ENCODE peak calls at places on chromosomes 11 and 22, in six cellular contexts. I is suprapubic skin, X is spleen, C is prostate gland, N is testis, B is HCT116. M is an unnamed sample.

GRCh38 chr11:46657186-46657585 is 39.8 kb downstream of the ATG13 start:
- DNase-seq in I (no peak), X (no peak), C (no peak), N (no peak), B (no peak), M (no peak)

GRCh38 chr11:61832758-61833157 is 4.7 kb downstream of the FADS2 start:
- DNase-seq in I (no peak), X (peak; percentile 40), C (no peak), N (peak; percentile 51), B (no peak), M (no peak)

GRCh38 chr22:35582861-35583670 is 34.1 kb downstream of the MB start:
- DNase-seq in I (no peak), X (peak; percentile 84), C (peak; percentile 58), N (peak; percentile 73), B (peak; percentile 65), M (peak; percentile 61)

GRCh38 chr11:120663142-120663541 is 151.6 kb downstream of the GRIK4 start:
- DNase-seq in I (peak; percentile 26), X (no peak), C (no peak), N (no peak), B (no peak), M (no peak)

GRCh38 chr11:104967493-104968364 is 645 bp downstream of the CASP4 start:
- DNase-seq in I (no peak), X (no peak), C (no peak), N (no peak), B (no peak), M (no peak)

GRCh38 chr11:65538232-65538914 is 13.5 kb downstream of the SCYL1 start:
- DNase-seq in I (no peak), X (peak; percentile 87), C (no peak), N (peak; percentile 74), B (no peak), M (no peak)

GRCh38 chr22:37681556-37682049 is 4.5 kb upstream of the NOL12 start:
- DNase-seq in I (peak; percentile 89), X (peak; percentile 87), C (peak; percentile 54), N (peak; percentile 80), B (peak; percentile 62), M (peak; percentile 42)

GRCh38 chr11:72721689-72722049 is 30.5 kb downstream of the ARAP1 start:
- DNase-seq in I (peak; percentile 86), X (peak; percentile 88), C (peak; percentile 68), N (peak; percentile 50), B (no peak), M (no peak)

GRCh38 chr11:35216962-35217667 is 78.1 kb downstream of the CD44 start:
- DNase-seq in I (no peak), X (no peak), C (no peak), N (no peak), B (no peak), M (no peak)

GRCh38 chr11:47437746-47438418 is 11.1 kb downstream of the RAPSN start:
- DNase-seq in I (no peak), X (no peak), C (no peak), N (peak; percentile 55), B (no peak), M (no peak)

GRCh38 chr22:17880468-17880867 is 106.2 kb upstream of the BID start:
- DNase-seq in I (no peak), X (no peak), C (no peak), N (no peak), B (no peak), M (no peak)

GRCh38 chr11:8638300-8638699 is 44.2 kb downstream of the TRIM66 start:
- DNase-seq in I (no peak), X (no peak), C (no peak), N (no peak), B (no peak), M (peak; percentile 28)

GRCh38 chr11:63999349-64000025 is 13.2 kb downstream of the OTUB1 start:
- DNase-seq in I (peak; percentile 88), X (peak; percentile 87), C (peak; percentile 95), N (peak; percentile 44), B (no peak), M (no peak)

GRCh38 chr22:29726512-29727247 is 6.9 kb downstream of the CABP7 start:
- DNase-seq in I (no peak), X (no peak), C (no peak), N (no peak), B (no peak), M (no peak)

GRCh38 chr11:64119748-64120147 is 46.2 kb downstream of the MACROD1 start:
- DNase-seq in I (no peak), X (no peak), C (no peak), N (no peak), B (no peak), M (no peak)

GRCh38 chr11:129728571-129728970 is 87.1 kb upstream of the TMEM45B start:
- DNase-seq in I (peak; percentile 45), X (no peak), C (no peak), N (no peak), B (no peak), M (no peak)

GRCh38 chr22:38325575-38325974 is 8.3 kb upstream of the CSNK1E start:
- DNase-seq in I (no peak), X (no peak), C (no peak), N (no peak), B (no peak), M (no peak)

GRCh38 chr22:37659897-37660708 is 1.6 kb downstream of the PDXP start:
- DNase-seq in I (no peak), X (no peak), C (no peak), N (no peak), B (no peak), M (no peak)

GRCh38 chr11:20161230-20161918 is 1.1 kb upstream of the DBX1 start:
- DNase-seq in I (no peak), X (no peak), C (no peak), N (no peak), B (no peak), M (no peak)

DNA sequence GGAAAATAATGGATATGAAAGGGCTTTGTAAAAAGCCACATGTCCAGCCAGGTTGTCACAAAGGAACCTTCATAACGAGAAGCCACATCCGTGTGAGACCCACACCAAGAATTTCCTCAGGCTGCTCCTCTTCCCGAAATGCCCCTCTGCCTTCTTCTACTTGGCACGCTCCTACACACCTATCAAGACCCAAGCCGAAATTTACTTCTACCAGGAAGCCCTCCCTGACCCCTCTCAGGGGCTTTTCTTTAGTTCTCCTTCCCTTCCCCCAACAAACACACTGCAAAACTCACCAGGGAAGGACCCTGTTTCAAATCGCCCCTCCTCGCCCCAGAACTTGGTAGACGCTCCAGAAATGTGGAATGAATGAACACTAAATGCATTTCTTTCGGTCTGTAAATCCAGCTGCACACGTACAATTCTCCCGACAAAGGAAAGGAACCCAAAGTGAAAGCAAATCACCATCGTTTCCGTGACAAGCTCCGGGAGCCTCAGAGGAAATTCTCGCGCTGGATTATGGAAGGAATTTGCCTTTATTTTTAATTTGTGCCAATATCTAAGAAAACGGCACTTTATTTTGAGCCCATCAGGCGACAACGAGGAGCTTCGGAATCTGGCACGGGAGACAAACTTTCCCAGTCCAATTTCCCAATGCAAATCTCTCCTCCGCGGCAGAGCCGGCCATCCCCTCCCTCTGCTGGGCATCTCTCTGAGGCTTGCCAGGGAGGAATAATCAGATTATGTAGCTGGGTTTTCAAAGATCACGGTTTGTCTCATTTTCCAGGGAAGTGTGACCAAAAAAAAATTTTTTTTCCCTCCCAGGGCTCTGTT is 13.2 kb upstream of the SHISAL1 start:
- DNase-seq in I (no peak), X (no peak), C (no peak), N (no peak), B (no peak), M (no peak)
- TF ChIP-seq POLR2A in I (no peak), X (no peak), C (no peak), N (no peak), B (no peak), M (no peak)

GRCh38 chr11:67117667-67118058 is 1.4 kb upstream of the KDM2A start:
- DNase-seq in I (no peak), X (peak; percentile 90), C (no peak), N (peak; percentile 62), B (no peak), M (no peak)
- TF ChIP-seq POLR2A in I (no peak), X (no peak), C (no peak), N (no peak), B (no peak), M (no peak)

GRCh38 chr11:67052891-67053290 is 3.8 kb upstream of the RHOD start:
- DNase-seq in I (no peak), X (no peak), C (no peak), N (no peak), B (no peak), M (no peak)

GRCh38 chr11:67048515-67048914 is 8.1 kb upstream of the RHOD start:
- DNase-seq in I (peak; percentile 90), X (no peak), C (no peak), N (no peak), B (no peak), M (no peak)

GRCh38 chr11:67051945-67052488 is 4.6 kb upstream of the RHOD start:
- DNase-seq in I (no peak), X (no peak), C (no peak), N (no peak), B (no peak), M (no peak)

GRCh38 chr11:67051494-67051893 is 5.2 kb upstream of the RHOD start:
- DNase-seq in I (peak; percentile 64), X (no peak), C (no peak), N (no peak), B (no peak), M (no peak)

GRCh38 chr11:67050139-67050538 is 6.5 kb upstream of the RHOD start:
- DNase-seq in I (no peak), X (no peak), C (no peak), N (no peak), B (no peak), M (no peak)
- TF ChIP-seq POLR2A in I (no peak), X (no peak), C (no peak), N (no peak), B (no peak), M (no peak)

GRCh38 chr22:49965291-49966040 is 4.9 kb downstream of the PIM3 start:
- DNase-seq in I (peak; percentile 78), X (peak; percentile 82), C (no peak), N (no peak), B (no peak), M (no peak)

GRCh38 chr22:49964136-49964492 is 3.5 kb downstream of the PIM3 start:
- DNase-seq in I (no peak), X (peak; percentile 81), C (no peak), N (no peak), B (no peak), M (no peak)

GRCh38 chr22:49966041-49966715 is 5.6 kb downstream of the PIM3 start:
- DNase-seq in I (peak; percentile 79), X (peak; percentile 84), C (no peak), N (no peak), B (no peak), M (no peak)

GRCh38 chr22:49963647-49964026 is 3.1 kb downstream of the PIM3 start:
- DNase-seq in I (peak; percentile 71), X (no peak), C (peak; percentile 47), N (no peak), B (no peak), M (no peak)

DNA sequence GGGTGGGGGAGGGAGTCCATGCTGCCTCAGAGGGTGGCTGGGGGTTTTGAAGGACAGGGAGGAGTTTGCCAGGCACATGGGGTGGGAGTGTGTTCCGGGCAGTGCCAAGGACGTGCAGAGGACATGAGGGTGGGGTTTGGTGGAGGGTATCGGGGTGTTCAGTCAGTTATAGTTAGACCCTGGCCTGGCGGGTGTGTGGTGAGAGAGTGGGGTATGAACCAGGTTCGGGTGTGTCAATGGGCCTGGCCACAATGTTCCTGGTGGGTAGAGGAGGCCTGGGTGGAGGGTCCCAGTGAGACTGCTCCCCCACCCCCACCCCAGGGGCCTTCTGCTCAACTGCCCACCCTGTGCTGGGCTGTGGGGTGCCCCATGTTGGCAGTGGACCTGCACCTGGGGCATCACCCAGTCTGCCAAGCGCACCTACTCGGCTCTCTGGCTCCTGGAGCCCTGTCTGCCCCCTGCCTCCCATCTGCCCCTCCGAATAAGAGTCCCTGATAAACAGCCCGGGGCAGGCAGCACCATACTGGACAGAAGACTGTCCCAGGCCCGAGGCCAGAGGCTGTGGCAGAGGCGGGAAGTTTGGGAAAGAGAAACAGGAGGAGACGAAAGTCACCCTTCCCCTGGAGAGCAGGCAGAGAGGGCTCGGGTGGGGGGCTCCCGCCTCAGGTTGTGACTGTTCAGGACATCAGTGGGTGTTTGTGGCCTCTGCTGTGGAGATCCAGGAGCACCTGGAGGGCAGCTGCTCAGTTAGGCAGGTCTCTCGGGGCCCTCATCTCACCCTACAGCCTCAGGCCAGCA is 4.1 kb downstream of the PIM3 start:
- DNase-seq in I (peak; percentile 76), X (peak; percentile 78), C (no peak), N (no peak), B (no peak), M (no peak)
- TF ChIP-seq POLR2A in I (no peak), X (no peak), C (no peak), N (no peak), B (no peak), M (no peak)